ENCODE peak calls at places on chromosomes 16 and 17, in nine cellular contexts. L is GDM1; A is naive B cell; N is NCI-H1105; O is lower lobe of right lung; W is stimulated activated CD4-positive, alpha-beta T cell treated with anti-CD3 and anti-CD28 coated beads, Interleukin-4, amount 100 ng/mL, for 1 hour; P is CD8-positive, alpha-beta T cell; M is SW 1271; G is Panc1. R is an unnamed sample.
A peak's percentile ranks its signal among the peaks of the same experiment; 100 is the strongest.

GRCh38 chr16:58339452-58339938 is 44.7 kb upstream of the PRSS54 start:
- DNase-seq in L (no peak), A (no peak), N (no peak), O (no peak), W (no peak), P (no peak), M (no peak), G (no peak), R (peak; percentile 3)

GRCh38 chr17:44219636-44220210 is at the start of gene UBTF:
- DNase-seq in L (peak; percentile 73), A (peak; percentile 66), N (peak; percentile 48), O (peak; percentile 76), W (peak; percentile 71), P (peak; percentile 71), M (no peak), G (no peak), R (no peak)

GRCh38 chr17:50314456-50315011 is 31.4 kb upstream of the XYLT2 start:
- DNase-seq in L (no peak), A (no peak), N (no peak), O (no peak), W (no peak), P (no peak), M (no peak), G (no peak), R (no peak)

GRCh38 chr16:23807028-23807427 is 28.8 kb upstream of the PRKCB start:
- DNase-seq in L (no peak), A (peak; percentile 74), N (no peak), O (peak; percentile 45), W (no peak), P (no peak), M (no peak), G (no peak), R (peak; percentile 90)

GRCh38 chr17:17509601-17510425 is 13.6 kb upstream of the RASD1 start:
- DNase-seq in L (no peak), A (no peak), N (no peak), O (peak; percentile 33), W (no peak), P (no peak), M (no peak), G (no peak), R (no peak)

GRCh38 chr16:69077251-69077650 is 28.2 kb upstream of the HAS3 start:
- DNase-seq in L (no peak), A (no peak), N (no peak), O (no peak), W (no peak), P (no peak), M (no peak), G (peak; percentile 80), R (no peak)

GRCh38 chr16:53865492-53865863 is 161.5 kb downstream of the FTO start:
- DNase-seq in L (peak; percentile 12), A (no peak), N (no peak), O (no peak), W (no peak), P (no peak), M (no peak), G (no peak), R (peak; percentile 72)

GRCh38 chr16:47612711-47613110 is 151.6 kb downstream of the PHKB start:
- DNase-seq in L (no peak), A (no peak), N (no peak), O (no peak), W (no peak), P (no peak), M (no peak), G (no peak), R (no peak)

GRCh38 chr17:13835151-13835550 is 233.4 kb upstream of the HS3ST3A1 start:
- DNase-seq in L (no peak), A (no peak), N (no peak), O (no peak), W (no peak), P (no peak), M (no peak), G (no peak), R (no peak)

GRCh38 chr16:53509906-53510703 is 7.1 kb upstream of the AKTIP start:
- DNase-seq in L (no peak), A (peak; percentile 51), N (peak; percentile 70), O (peak; percentile 82), W (peak; percentile 36), P (peak; percentile 31), M (no peak), G (peak; percentile 55), R (peak; percentile 37)

GRCh38 chr17:37493249-37494027 is 3.7 kb downstream of the DUSP14 start:
- DNase-seq in L (no peak), A (no peak), N (no peak), O (no peak), W (no peak), P (no peak), M (no peak), G (no peak), R (no peak)